ENCODE peak calls at places on chromosomes 11 and 22, in ten cellular contexts. N is putamen; W is activated T-cell treated with anti-CD3 and anti-CD28 coated beads for 1 hour; S is stimulated activated CD8-positive, alpha-beta memory T cell treated with anti-CD3 and anti-CD28 coated beads, Interleukin-4, amount 100 ng/mL, for 1 hour; F is stimulated activated CD4-positive, alpha-beta T cell treated with anti-CD3 and anti-CD28 coated beads, Interleukin-2, amount 100 ng/mL, for 48 hours; R is uterus; X is mesothelial cell of epicardium; L is AG04450; C is activated naive CD8-positive, alpha-beta T cell treated with anti-CD3 and anti-CD28 coated beads, Interleukin-2, amount 50 U/mL, for 16 hours; K is mammary epithelial cell. B is an unnamed sample.

GRCh38 chr22:25881353-25881752 is 139.4 kb downstream of the MYO18B start:
- DNase-seq in N (no peak), W (no peak), S (no peak), F (no peak), R (no peak), X (no peak), L (no peak), C (no peak), K (no peak), B (no peak)

GRCh38 chr11:114291381-114291780 is 4.8 kb upstream of the NNMT start:
- DNase-seq in N (no peak), W (no peak), S (no peak), F (no peak), R (no peak), X (no peak), L (peak; percentile 49), C (no peak), K (no peak), B (no peak)

GRCh38 chr11:30172872-30173271 is 57.9 kb upstream of the FSHB start:
- DNase-seq in N (no peak), W (no peak), S (no peak), F (no peak), R (no peak), X (no peak), L (no peak), C (no peak), K (no peak), B (no peak)

GRCh38 chr11:8814923-8815240 is 96.1 kb upstream of the AKIP1 start:
- DNase-seq in N (no peak), W (no peak), S (no peak), F (no peak), R (no peak), X (no peak), L (no peak), C (no peak), K (no peak), B (no peak)

GRCh38 chr11:69652999-69653398 is 12.0 kb downstream of the CCND1 start:
- DNase-seq in N (no peak), W (no peak), S (no peak), F (no peak), R (no peak), X (no peak), L (no peak), C (no peak), K (no peak), B (no peak)

GRCh38 chr22:50672471-50673230 is at the start of gene SHANK3:
- DNase-seq in N (peak; percentile 24), W (no peak), S (no peak), F (no peak), R (peak; percentile 80), X (no peak), L (no peak), C (no peak), K (no peak), B (no peak)

GRCh38 chr11:132448334-132448995 is 1078.0 kb downstream of the NTM start:
- DNase-seq in N (no peak), W (no peak), S (no peak), F (no peak), R (no peak), X (no peak), L (no peak), C (no peak), K (no peak), B (no peak)

GRCh38 chr11:113083571-113083970 is 122.4 kb downstream of the NCAM1 start:
- DNase-seq in N (no peak), W (no peak), S (no peak), F (no peak), R (no peak), X (no peak), L (no peak), C (no peak), K (no peak), B (no peak)

GRCh38 chr11:33895752-33896137 is 3.9 kb upstream of the LMO2 start:
- DNase-seq in N (no peak), W (no peak), S (no peak), F (no peak), R (no peak), X (no peak), L (no peak), C (no peak), K (peak; percentile 67), B (no peak)

GRCh38 chr11:3043315-3043871 is 13.8 kb downstream of the CARS1 start:
- DNase-seq in N (no peak), W (no peak), S (no peak), F (no peak), R (peak; percentile 42), X (no peak), L (no peak), C (no peak), K (no peak), B (no peak)

GRCh38 chr11:74195828-74196227 is 24.7 kb downstream of the PPME1 start:
- DNase-seq in N (no peak), W (no peak), S (no peak), F (no peak), R (no peak), X (no peak), L (no peak), C (no peak), K (peak; percentile 8), B (no peak)

GRCh38 chr22:36991220-36991619 is 28.0 kb downstream of the TST start:
- DNase-seq in N (no peak), W (no peak), S (no peak), F (no peak), R (no peak), X (no peak), L (no peak), C (no peak), K (no peak), B (no peak)

GRCh38 chr11:67662806-67663514 is 11.5 kb downstream of the ALDH3B2 start:
- DNase-seq in N (no peak), W (no peak), S (no peak), F (no peak), R (no peak), X (no peak), L (no peak), C (no peak), K (no peak), B (no peak)

GRCh38 chr11:92224394-92225205 is at the start of gene FAT3:
- DNase-seq in N (peak; percentile 66), W (no peak), S (no peak), F (no peak), R (no peak), X (peak; percentile 77), L (peak; percentile 4), C (no peak), K (peak; percentile 26), B (no peak)

GRCh38 chr11:128311742-128312719 is 275.3 kb downstream of the ETS1 start:
- DNase-seq in N (no peak), W (no peak), S (no peak), F (no peak), R (no peak), X (no peak), L (no peak), C (no peak), K (no peak), B (no peak)

GRCh38 chr11:131686836-131687235 is 316.4 kb downstream of the NTM start:
- DNase-seq in N (no peak), W (no peak), S (no peak), F (no peak), R (no peak), X (no peak), L (no peak), C (no peak), K (no peak), B (no peak)

GRCh38 chr11:2462986-2463765 is 18.4 kb downstream of the KCNQ1 start:
- DNase-seq in N (no peak), W (no peak), S (no peak), F (no peak), R (no peak), X (peak; percentile 28), L (no peak), C (no peak), K (no peak), B (no peak)

GRCh38 chr11:102079625-102080024 is 30.6 kb upstream of the YAP1 start:
- DNase-seq in N (no peak), W (no peak), S (no peak), F (no peak), R (no peak), X (no peak), L (no peak), C (no peak), K (peak; percentile 38), B (no peak)

GRCh38 chr11:120562806-120563425 is 51.4 kb downstream of the GRIK4 start:
- DNase-seq in N (no peak), W (no peak), S (no peak), F (no peak), R (no peak), X (no peak), L (no peak), C (no peak), K (no peak), B (no peak)

GRCh38 chr22:42697542-42698013 is 23.1 kb downstream of the A4GALT start:
- DNase-seq in N (no peak), W (no peak), S (no peak), F (no peak), R (peak; percentile 87), X (no peak), L (peak; percentile 44), C (no peak), K (peak; percentile 74), B (no peak)

GRCh38 chr11:124762077-124762623 is at the start of gene ESAM:
- DNase-seq in N (no peak), W (peak; percentile 57), S (no peak), F (peak; percentile 62), R (no peak), X (no peak), L (no peak), C (no peak), K (no peak), B (no peak)

GRCh38 chr11:132245558-132246385 is 875.4 kb downstream of the NTM start:
- DNase-seq in N (peak; percentile 60), W (no peak), S (no peak), F (no peak), R (no peak), X (no peak), L (no peak), C (no peak), K (no peak), B (no peak)

GRCh38 chr22:22702159-22702873 is 57.9 kb downstream of the GGTLC2 start:
- DNase-seq in N (no peak), W (no peak), S (no peak), F (no peak), R (no peak), X (no peak), L (no peak), C (no peak), K (no peak), B (no peak)

B was measured in LNCaP clone FGC.